ENCODE peak calls at places on chromosomes 7 and 10, in four cellular contexts. S, Y, L and F are unnamed samples.

GRCh38 chr10:22552888-22553378 is 161.4 kb downstream of the PIP4K2A start:
- DNase-seq in S (no peak), Y (no peak), L (peak), F (no peak)

GRCh38 chr7:156650042-156650441 is 9.5 kb downstream of the RNF32 start:
- DNase-seq in S (no peak), L (peak), Y (no peak), F (no peak)

GRCh38 chr10:68647928-68648327 is 73.1 kb upstream of the CCAR1 start:
- DNase-seq in S (no peak), Y (no peak), L (peak), F (no peak)

GRCh38 chr10:88332526-88333265 is 250.4 kb downstream of the RNLS start:
- DNase-seq in Y (no peak), S (no peak), L (no peak), F (no peak)

GRCh38 chr7:603152-603941 is 83.7 kb upstream of the PDGFA start:
- DNase-seq in Y (no peak), L (no peak), S (no peak), F (no peak)

GRCh38 chr10:69153227-69153626 is 26.8 kb upstream of the SUPV3L1 start:
- DNase-seq in Y (no peak), S (no peak), L (no peak), F (no peak)

GRCh38 chr7:152602962-152603361 is 73.0 kb downstream of the XRCC2 start:
- DNase-seq in Y (no peak), S (no peak), L (no peak), F (no peak)

GRCh38 chr7:110544199-110544598 is 546.7 kb upstream of the LRRN3 start:
- DNase-seq in L (peak), S (no peak), Y (no peak), F (no peak)

GRCh38 chr7:13800694-13801448 is 188.6 kb downstream of the ETV1 start:
- DNase-seq in Y (no peak), L (peak), S (no peak), F (no peak)

GRCh38 chr7:11436317-11436716 is 395.7 kb downstream of the THSD7A start:
- DNase-seq in Y (no peak), L (no peak), S (no peak), F (no peak)

GRCh38 chr10:4070171-4070570 is 285.2 kb upstream of the KLF6 start:
- DNase-seq in Y (no peak), L (peak), S (no peak), F (no peak)

GRCh38 chr7:42744746-42745145 is 167.1 kb downstream of the C7orf25 start:
- DNase-seq in S (no peak), L (no peak), Y (no peak), F (no peak)

GRCh38 chr10:86654411-86655172 is at the start of gene OPN4:
- DNase-seq in S (no peak), Y (peak), L (peak), F (peak)

GRCh38 chr7:83211685-83212084 is 49.0 kb upstream of the PCLO start:
- DNase-seq in Y (no peak), L (no peak), S (no peak), F (no peak)

GRCh38 chr7:45156516-45157272 is 897 bp upstream of the RAMP3 start:
- DNase-seq in Y (no peak), S (no peak), L (no peak), F (no peak)

GRCh38 chr10:122306744-122307143 is 35.6 kb downstream of the BTBD16 start:
- DNase-seq in L (no peak), Y (no peak), S (no peak), F (peak)

GRCh38 chr10:11145498-11145855 is 127.8 kb downstream of the CELF2 start:
- DNase-seq in S (no peak), Y (no peak), L (no peak), F (no peak)

GRCh38 chr10:93652857-93653256 is 40.5 kb downstream of the PDE6C start:
- DNase-seq in L (peak), Y (no peak), S (no peak), F (no peak)

GRCh38 chr10:273088-273487 is 137.8 kb downstream of the ZMYND11 start:
- DNase-seq in S (no peak), Y (no peak), L (no peak), F (no peak)

GRCh38 chr7:131234719-131235488 is 92.8 kb upstream of the MKLN1 start:
- DNase-seq in S (no peak), Y (no peak), L (peak), F (no peak)

GRCh38 chr10:50807851-50808776 is 68.4 kb downstream of the ASAH2B start:
- DNase-seq in Y (no peak), S (no peak), L (peak), F (no peak)

GRCh38 chr7:75639071-75639892 is 99.5 kb downstream of the HIP1 start:
- DNase-seq in S (peak), Y (peak), L (peak), F (no peak)

GRCh38 chr10:24453404-24453830 is 244.5 kb downstream of the KIAA1217 start:
- DNase-seq in S (no peak), L (peak), Y (no peak), F (no peak)

GRCh38 chr7:30001953-30002352 is 12.4 kb upstream of the SCRN1 start:
- DNase-seq in L (no peak), S (no peak), Y (no peak), F (no peak)

GRCh38 chr7:140695381-140695780 is 1.1 kb upstream of the NDUFB2 start:
- DNase-seq in Y (no peak), L (no peak), S (no peak), F (no peak)

GRCh38 chr10:63887026-63887589 is 365.9 kb downstream of the REEP3 start:
- DNase-seq in Y (no peak), S (no peak), L (no peak), F (no peak)

GRCh38 chr7:117041007-117041406 is 87.7 kb downstream of the ST7 start:
- DNase-seq in S (no peak), L (peak), Y (no peak), F (no peak)

GRCh38 chr10:31745612-31746376 is 182.8 kb downstream of the ARHGAP12 start:
- DNase-seq in S (no peak), L (peak), Y (no peak), F (no peak)

GRCh38 chr10:97708976-97709745 is 4.4 kb upstream of the MARVELD1 start:
- DNase-seq in L (peak), Y (peak), S (peak), F (peak)

GRCh38 chr7:34087892-34088891 is 182.9 kb downstream of the BMPER start:
- DNase-seq in S (no peak), Y (no peak), L (peak), F (no peak)

GRCh38 chr7:19107392-19108147 is 9.9 kb downstream of the TWIST1 start:
- DNase-seq in S (peak), L (peak), Y (peak), F (peak)

GRCh38 chr10:90051474-90051873 is 350.1 kb downstream of the KIF20B start:
- DNase-seq in L (no peak), S (no peak), Y (no peak), F (no peak)

GRCh38 chr7:159007308-159008054 is 137.2 kb downstream of the VIPR2 start:
- DNase-seq in L (no peak), S (no peak), Y (no peak), F (no peak)

GRCh38 chr7:28793383-28793782 is 164.7 kb downstream of the TRIL start:
- DNase-seq in L (peak), S (no peak), Y (no peak), F (no peak)

GRCh38 chr7:74502216-74502891 is 48.6 kb downstream of the GTF2IRD1 start:
- DNase-seq in S (no peak), Y (no peak), L (no peak), F (no peak)

GRCh38 chr7:118305686-118306085 is 81.2 kb downstream of the ANKRD7 start:
- DNase-seq in S (no peak), Y (no peak), L (no peak), F (no peak)

GRCh38 chr7:17101207-17101696 is 197.2 kb upstream of the AHR start:
- DNase-seq in Y (no peak), S (no peak), L (no peak), F (no peak)

GRCh38 chr10:100744136-100744979 is 1.0 kb upstream of the PAX2 start:
- DNase-seq in S (no peak), L (no peak), Y (no peak), F (no peak)

GRCh38 chr10:80187465-80188409 is 17.6 kb downstream of the ANXA11 start:
- DNase-seq in Y (peak), L (no peak), S (no peak), F (no peak)